ENCODE peak calls at places on chromosomes 11 and 22, in nine cellular contexts. Z is astrocyte of the spinal cord, Q is sigmoid colon, A is tibial nerve, G is progenitor cell of endocrine pancreas, C is AG04450, X is WTC11, S is right lobe of liver, I is cardiac fibroblast. M is an unnamed sample.

GRCh38 chr11:68076371-68077042 is 37.7 kb downstream of the TCIRG1 start:
- DNase-seq in I (no peak), C (no peak), Q (no peak), X (no peak), A (no peak), S (no peak), G (no peak), Z (no peak), M (no peak)

GRCh38 chr11:110474578-110474977 is 44.8 kb downstream of the FDX1 start:
- DNase-seq in C (no peak), I (no peak), Q (no peak), S (no peak), A (no peak), G (no peak), X (no peak), Z (no peak), M (no peak)

GRCh38 chr22:48475661-48476345 is 1351.9 kb downstream of the BRD1 start:
- DNase-seq in C (no peak), X (no peak), I (no peak), A (no peak), Z (no peak), Q (no peak), G (no peak), S (no peak), M (no peak)

GRCh38 chr11:43542734-43543133 is 137.8 kb upstream of the HSD17B12 start:
- DNase-seq in Z (no peak), Q (no peak), I (no peak), G (no peak), A (no peak), S (no peak), C (no peak), X (no peak), M (no peak)

GRCh38 chr11:128720522-128720985 is 26.7 kb downstream of the FLI1 start:
- DNase-seq in Q (no peak), A (no peak), I (no peak), X (peak), G (peak), S (peak), Z (peak), C (no peak), M (peak)

GRCh38 chr22:30225220-30225922 is 21.2 kb downstream of the LIF start:
- DNase-seq in X (no peak), I (no peak), C (no peak), Q (no peak), G (no peak), Z (no peak), S (no peak), A (no peak), M (no peak)

GRCh38 chr11:21625982-21626381 is 566.9 kb upstream of the ANO5 start:
- DNase-seq in I (peak), C (no peak), A (peak), X (no peak), S (no peak), G (no peak), Q (peak), Z (no peak), M (no peak)

GRCh38 chr11:112744041-112744440 is 217.2 kb upstream of the NCAM1 start:
- DNase-seq in Z (no peak), G (no peak), I (no peak), X (no peak), S (no peak), C (no peak), Q (peak), A (no peak), M (no peak)

GRCh38 chr11:67504950-67505561 is at the start of gene PITPNM1:
- DNase-seq in S (peak), G (peak), A (peak), C (no peak), I (peak), Z (peak), X (peak), Q (peak), M (peak)

GRCh38 chr11:128624269-128625170 is 37.2 kb upstream of the ETS1 start:
- DNase-seq in S (peak), I (no peak), G (no peak), C (no peak), A (no peak), Z (no peak), X (no peak), Q (no peak), M (peak)

GRCh38 chr22:38886333-38886732 is 14.3 kb upstream of the CBX6 start:
- DNase-seq in Z (no peak), X (no peak), C (no peak), I (no peak), S (no peak), G (no peak), A (no peak), Q (no peak), M (no peak)

GRCh38 chr11:70433966-70434812 is 35.9 kb downstream of the CTTN start:
- DNase-seq in C (no peak), I (no peak), S (no peak), Q (no peak), X (no peak), Z (no peak), G (no peak), A (no peak), M (no peak)

GRCh38 chr11:102462610-102463009 is 10.0 kb upstream of the TMEM123 start:
- DNase-seq in A (no peak), Z (no peak), I (no peak), C (no peak), Q (no peak), G (no peak), S (peak), X (no peak), M (no peak)

GRCh38 chr11:70877151-70877550 is 375.2 kb downstream of the SHANK2 start:
- DNase-seq in Q (no peak), A (no peak), G (no peak), C (no peak), I (no peak), X (no peak), S (no peak), Z (no peak), M (no peak)

GRCh38 chr11:91219501-91219900 is 996.7 kb upstream of the CHORDC1 start:
- DNase-seq in Q (no peak), Z (peak), S (no peak), I (peak), A (no peak), X (no peak), G (no peak), C (no peak), M (no peak)

GRCh38 chr22:35684270-35684700 is 33.4 kb upstream of the APOL5 start:
- DNase-seq in X (peak), Z (peak), Q (no peak), S (no peak), G (no peak), C (no peak), I (peak), A (peak), M (no peak)

GRCh38 chr22:40325315-40325714 is 21.0 kb upstream of the ADSL start:
- DNase-seq in G (no peak), A (no peak), I (no peak), C (no peak), X (no peak), Q (no peak), Z (no peak), S (no peak), M (no peak)

GRCh38 chr11:5881756-5882155 is 1.3 kb downstream of the OR52E4 start:
- DNase-seq in I (no peak), C (no peak), G (no peak), A (no peak), S (no peak), Q (no peak), Z (no peak), X (no peak), M (no peak)

GRCh38 chr11:128806496-128807261 is 60.4 kb downstream of the KCNJ1 start:
- DNase-seq in X (no peak), I (no peak), Z (no peak), S (no peak), A (no peak), Q (no peak), G (no peak), C (no peak), M (no peak)

GRCh38 chr11:3859373-3859881 is 4.0 kb downstream of the STIM1 start:
- DNase-seq in X (peak), A (no peak), I (no peak), Q (no peak), C (no peak), G (no peak), Z (no peak), S (peak), M (no peak)

GRCh38 chr11:106585061-106585460 is 433.2 kb downstream of the GUCY1A2 start:
- DNase-seq in Q (no peak), G (no peak), Z (peak), I (peak), C (no peak), A (no peak), S (no peak), X (no peak), M (no peak)

GRCh38 chr11:61955416-61956135 is 5.4 kb downstream of the BEST1 start:
- DNase-seq in C (no peak), A (no peak), S (no peak), Z (no peak), I (no peak), X (peak), G (no peak), Q (no peak), M (no peak)

GRCh38 chr11:1743587-1744136 is 6.7 kb downstream of the IFITM10 start:
- DNase-seq in Q (no peak), C (no peak), S (peak), G (no peak), I (no peak), Z (no peak), A (no peak), X (no peak), M (no peak)

GRCh38 chr11:27716850-27717249 is 16.6 kb upstream of the BDNF start:
- DNase-seq in C (no peak), X (no peak), S (no peak), A (no peak), Q (no peak), G (no peak), Z (peak), I (peak), M (no peak)

GRCh38 chr11:36540998-36541397 is 26.8 kb upstream of the RAG1 start:
- DNase-seq in X (peak), A (no peak), Z (peak), G (no peak), C (no peak), Q (no peak), I (peak), S (peak), M (no peak)

GRCh38 chr22:33083212-33083611 is 25.0 kb upstream of the SYN3 start:
- DNase-seq in I (no peak), X (no peak), S (no peak), A (no peak), C (no peak), Q (no peak), Z (no peak), G (no peak), M (no peak)
- TF ChIP-seq CTCF in I (no peak), X (peak), S (peak), A (no peak), C (no peak), Q (no peak), Z (no peak), G (no peak), M (no peak)

GRCh38 chr11:66281001-66281400 is 3.0 kb downstream of the CNIH2 start:
- DNase-seq in S (no peak), Q (no peak), G (no peak), A (no peak), X (no peak), C (no peak), Z (no peak), I (peak), M (no peak)

GRCh38 chr11:66281776-66282467 is 3.9 kb downstream of the CNIH2 start:
- DNase-seq in C (no peak), I (no peak), Q (no peak), S (no peak), A (no peak), G (no peak), X (no peak), Z (no peak), M (no peak)

GRCh38 chr11:66279092-66279797 is 1.3 kb downstream of the CNIH2 start:
- DNase-seq in Q (no peak), Z (no peak), S (no peak), A (no peak), X (peak), G (no peak), C (no peak), I (no peak), M (no peak)

GRCh38 chr11:66278396-66279091 is 569 bp downstream of the CNIH2 start:
- DNase-seq in C (no peak), S (no peak), I (peak), G (no peak), Z (peak), A (no peak), Q (no peak), X (no peak), M (no peak)

GRCh38 chr11:66280428-66280827 is 2.5 kb downstream of the CNIH2 start:
- DNase-seq in Z (peak), S (no peak), C (no peak), A (no peak), Q (no peak), G (no peak), X (no peak), I (no peak), M (no peak)
- TF ChIP-seq CTCF in Z (no peak), S (no peak), C (no peak), A (no peak), Q (no peak), G (no peak), X (no peak), I (no peak), M (no peak)

DNA sequence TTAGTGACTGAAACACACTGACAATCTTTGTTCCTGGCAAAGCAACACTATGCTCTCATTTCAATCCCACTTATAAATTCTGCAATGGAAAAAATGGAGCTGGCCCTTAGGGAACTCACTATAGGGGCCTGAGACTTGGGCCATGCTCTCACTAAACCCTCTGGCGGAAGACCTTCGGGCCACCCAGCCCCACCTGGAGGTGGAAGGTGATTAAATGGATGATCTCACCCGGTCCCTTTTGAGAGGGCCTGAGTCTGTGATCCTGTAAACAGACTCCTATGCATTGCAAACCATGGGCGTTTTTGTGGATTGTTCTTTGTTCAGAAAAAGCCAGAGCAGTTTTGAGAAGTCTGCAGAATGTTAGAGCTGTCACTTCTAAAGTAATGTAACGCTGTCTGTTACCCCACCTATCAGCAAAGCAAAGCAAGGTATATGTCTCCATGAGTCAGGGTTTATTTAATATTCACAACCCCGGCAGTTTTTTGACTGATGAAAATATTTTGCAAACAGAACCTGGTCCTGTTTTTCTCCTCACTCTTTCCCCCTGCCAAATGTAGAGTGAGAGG is 17.1 kb upstream of the CDON start:
- DNase-seq in I (no peak), Q (no peak), G (no peak), A (no peak), S (no peak), X (peak), Z (no peak), C (no peak), M (no peak)
- TF ChIP-seq CTCF in I (no peak), Q (no peak), G (no peak), A (no peak), S (no peak), X (no peak), Z (no peak), C (no peak), M (no peak)

DNA sequence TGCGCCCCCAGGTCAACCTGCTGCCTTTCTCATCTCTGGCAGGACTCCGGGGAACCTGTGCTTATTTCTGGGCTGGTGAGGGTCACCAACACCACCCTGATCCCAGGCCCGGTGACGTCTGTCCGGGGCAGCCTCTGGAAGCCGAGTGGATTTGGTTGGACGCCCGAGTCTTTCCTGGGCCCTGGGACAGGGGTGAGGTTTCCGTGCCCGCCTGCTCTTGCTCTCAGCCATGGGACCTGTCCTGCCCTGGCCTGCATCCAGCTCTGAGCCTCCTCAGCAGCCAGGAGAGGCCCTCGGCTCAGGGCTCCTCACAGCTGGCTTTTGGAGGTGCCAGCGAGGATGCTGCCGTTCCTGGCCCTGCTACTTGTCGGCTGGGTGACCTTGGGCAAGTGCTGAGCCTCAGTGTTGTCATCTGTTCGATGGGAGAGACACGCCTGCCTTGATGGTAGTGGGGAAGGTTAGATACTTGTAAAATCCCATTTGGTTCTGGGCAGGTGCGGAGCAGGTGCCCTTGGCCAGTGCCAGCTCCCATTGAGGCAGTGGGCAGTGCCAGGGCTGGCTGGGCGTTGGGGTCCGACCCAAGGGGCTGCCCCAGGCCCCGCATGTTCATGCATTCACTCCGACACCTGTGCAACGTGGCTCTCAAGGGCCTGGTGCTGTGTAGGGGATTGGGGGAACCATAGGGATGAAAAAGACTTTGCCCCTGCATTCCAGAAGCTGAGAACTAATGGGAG is 58.9 kb upstream of the THY1 start:
- DNase-seq in S (peak), Q (no peak), C (no peak), Z (no peak), G (no peak), A (no peak), X (no peak), I (no peak), M (no peak)
- TF ChIP-seq CTCF in S (no peak), Q (no peak), C (no peak), Z (no peak), G (no peak), A (no peak), X (no peak), I (no peak), M (peak)

M was measured in natural killer cell.